ENCODE peak calls at places on chromosomes 5 and 9, in six cellular contexts. O is NB4, X is K562, B is HepG2, N is GM12878, J is endothelial cell of umbilical vein. C is an unnamed sample.

GRCh38 chr5:91225848-91226686 is 157.1 kb downstream of the ARRDC3 start:
- DNase-seq in O (no peak), N (peak; percentile 8), X (no peak), J (no peak), B (peak; percentile 24), C (peak; percentile 59)

GRCh38 chr9:121316852-121317373 is 49.0 kb downstream of the GSN start:
- DNase-seq in X (no peak), B (no peak), N (no peak), O (no peak), J (no peak), C (no peak)

GRCh38 chr5:74063821-74064598 is 438.0 kb downstream of the ARHGEF28 start:
- DNase-seq in O (peak; percentile 7), X (no peak), B (peak; percentile 14), N (no peak), J (peak; percentile 26), C (peak; percentile 4)

GRCh38 chr5:88875609-88876234 is 7.3 kb downstream of the MEF2C start:
- DNase-seq in N (no peak), J (peak; percentile 62), B (no peak), X (no peak), O (no peak), C (no peak)

GRCh38 chr5:1294839-1295649 is at the start of gene TERT:
- DNase-seq in B (no peak), N (no peak), X (peak; percentile 90), J (no peak), O (peak; percentile 89), C (peak; percentile 63)

GRCh38 chr5:111735829-111736228 is 21.2 kb downstream of the NREP start:
- DNase-seq in J (no peak), X (no peak), B (no peak), N (no peak), O (peak; percentile 28), C (no peak)

GRCh38 chr5:1815071-1815786 is 14.0 kb downstream of the NDUFS6 start:
- DNase-seq in J (no peak), B (no peak), X (no peak), N (no peak), O (no peak), C (no peak)

GRCh38 chr5:177099422-177100093 is 12.8 kb downstream of the FGFR4 start:
- DNase-seq in O (no peak), J (no peak), X (peak; percentile 45), B (no peak), N (no peak), C (no peak)

GRCh38 chr5:3428355-3428754 is 167.3 kb upstream of the IRX1 start:
- DNase-seq in B (no peak), J (no peak), O (no peak), X (no peak), N (no peak), C (no peak)

GRCh38 chr5:139711852-139712171 is 63.7 kb downstream of the CXXC5 start:
- DNase-seq in O (peak; percentile 67), N (no peak), B (no peak), J (no peak), X (no peak), C (no peak)

GRCh38 chr9:19208653-19209052 is 21.8 kb upstream of the DENND4C start:
- DNase-seq in J (no peak), O (no peak), X (no peak), N (no peak), B (no peak), C (no peak)

GRCh38 chr5:44440186-44440585 is 51.0 kb upstream of the FGF10 start:
- DNase-seq in O (no peak), N (no peak), X (no peak), J (no peak), B (no peak), C (no peak)

GRCh38 chr5:105952875-105953274 is 1717.9 kb downstream of the EFNA5 start:
- DNase-seq in X (no peak), N (no peak), B (no peak), J (no peak), O (no peak), C (no peak)

GRCh38 chr9:129671519-129671918 is 6.1 kb downstream of the PRRX2 start:
- DNase-seq in O (no peak), N (no peak), J (no peak), X (no peak), B (no peak), C (no peak)

GRCh38 chr5:56588636-56589485 is 226.5 kb upstream of the MAP3K1 start:
- DNase-seq in N (peak; percentile 78), O (peak; percentile 35), X (no peak), B (no peak), J (no peak), C (no peak)

GRCh38 chr9:105079457-105079856 is 151.5 kb upstream of the ABCA1 start:
- DNase-seq in J (no peak), B (no peak), X (no peak), N (no peak), O (no peak), C (no peak)

GRCh38 chr5:198941-199820 is 7.9 kb downstream of the LRRC14B start:
- DNase-seq in O (no peak), J (no peak), B (no peak), N (no peak), X (no peak), C (no peak)

GRCh38 chr5:174448041-174448440 is 276.3 kb upstream of the MSX2 start:
- DNase-seq in J (no peak), X (no peak), N (no peak), O (no peak), B (no peak), C (no peak)

GRCh38 chr5:168530751-168531150 is 1.6 kb downstream of the FBLL1 start:
- DNase-seq in B (no peak), O (no peak), N (no peak), X (no peak), J (no peak), C (no peak)

GRCh38 chr5:103919526-103919925 is 356.9 kb upstream of the NUDT12 start:
- DNase-seq in X (no peak), B (no peak), O (no peak), J (no peak), N (no peak), C (no peak)

GRCh38 chr9:128124873-128125574 is 2.5 kb downstream of the PTGES2 start:
- DNase-seq in N (peak; percentile 35), B (peak; percentile 57), J (peak; percentile 56), O (peak; percentile 79), X (no peak), C (peak; percentile 33)

GRCh38 chr9:7640205-7640604 is 159.4 kb downstream of the DMAC1 start:
- DNase-seq in N (no peak), O (no peak), J (no peak), X (no peak), B (no peak), C (no peak)

GRCh38 chr9:134955801-134956200 is 38.1 kb upstream of the FCN1 start:
- DNase-seq in N (no peak), J (no peak), O (no peak), X (no peak), B (no peak), C (no peak)

GRCh38 chr5:29550523-29550922 is 1643.0 kb upstream of the CDH6 start:
- DNase-seq in J (no peak), B (no peak), O (no peak), X (no peak), N (no peak), C (no peak)
- TF ChIP-seq MYC in J (no peak), B (no peak), O (no peak), X (no peak), N (no peak), C (no peak)

DNA sequence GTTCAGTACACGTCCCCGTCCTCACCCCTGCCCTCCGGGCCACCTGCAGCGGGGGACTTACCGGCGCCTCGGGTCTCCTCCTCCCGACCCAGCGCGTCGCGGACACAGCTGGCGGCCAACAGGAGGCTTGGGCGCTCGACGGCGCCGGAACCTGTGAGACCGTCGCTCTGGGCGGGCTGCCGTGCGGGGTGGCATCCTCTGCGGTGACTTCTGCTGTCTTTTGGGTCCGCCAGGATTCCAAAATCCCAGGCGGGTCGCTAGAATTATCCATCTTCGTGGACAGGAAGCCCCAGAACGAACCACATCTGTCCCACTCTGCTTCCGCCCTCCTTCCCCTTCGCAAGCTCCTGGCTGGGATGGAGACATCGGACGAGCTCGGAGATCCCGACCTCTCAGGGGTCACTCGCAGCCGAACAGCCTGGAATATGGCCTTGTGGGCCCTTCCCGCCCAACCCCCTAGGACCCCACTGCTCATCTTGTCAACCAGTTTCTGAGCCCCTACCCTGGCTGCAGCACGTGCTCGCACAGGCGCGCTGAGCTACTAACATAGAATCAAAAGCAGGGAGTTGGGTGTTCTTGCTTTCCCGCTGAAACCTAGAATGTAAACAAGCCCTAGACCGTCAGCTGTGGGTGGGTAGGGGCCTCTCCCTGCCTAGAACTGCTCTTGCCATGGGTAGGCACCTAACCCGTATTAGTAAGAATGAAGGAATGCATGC is 947 bp upstream of the MARCHF3 start:
- DNase-seq in B (no peak), N (no peak), X (peak; percentile 40), O (peak; percentile 47), J (no peak), C (peak; percentile 5)
- TF ChIP-seq MYC in B (no peak), N (no peak), X (no peak), O (no peak), J (no peak), C (no peak)

GRCh38 chr9:119179701-119180100 is 189.5 kb downstream of the BRINP1 start:
- DNase-seq in J (no peak), B (no peak), N (no peak), X (no peak), O (no peak), C (no peak)
- TF ChIP-seq MYC in J (no peak), B (no peak), N (no peak), X (no peak), O (no peak), C (no peak)

GRCh38 chr9:37776328-37776727 is 8.5 kb downstream of the EXOSC3 start:
- DNase-seq in O (no peak), X (no peak), J (no peak), N (no peak), B (no peak), C (no peak)

GRCh38 chr9:37769995-37770394 is 14.9 kb downstream of the EXOSC3 start:
- DNase-seq in O (no peak), N (no peak), B (no peak), X (no peak), J (no peak), C (no peak)

GRCh38 chr9:37778534-37778933 is 6.3 kb downstream of the EXOSC3 start:
- DNase-seq in J (no peak), N (no peak), X (no peak), B (no peak), O (no peak), C (no peak)

DNA sequence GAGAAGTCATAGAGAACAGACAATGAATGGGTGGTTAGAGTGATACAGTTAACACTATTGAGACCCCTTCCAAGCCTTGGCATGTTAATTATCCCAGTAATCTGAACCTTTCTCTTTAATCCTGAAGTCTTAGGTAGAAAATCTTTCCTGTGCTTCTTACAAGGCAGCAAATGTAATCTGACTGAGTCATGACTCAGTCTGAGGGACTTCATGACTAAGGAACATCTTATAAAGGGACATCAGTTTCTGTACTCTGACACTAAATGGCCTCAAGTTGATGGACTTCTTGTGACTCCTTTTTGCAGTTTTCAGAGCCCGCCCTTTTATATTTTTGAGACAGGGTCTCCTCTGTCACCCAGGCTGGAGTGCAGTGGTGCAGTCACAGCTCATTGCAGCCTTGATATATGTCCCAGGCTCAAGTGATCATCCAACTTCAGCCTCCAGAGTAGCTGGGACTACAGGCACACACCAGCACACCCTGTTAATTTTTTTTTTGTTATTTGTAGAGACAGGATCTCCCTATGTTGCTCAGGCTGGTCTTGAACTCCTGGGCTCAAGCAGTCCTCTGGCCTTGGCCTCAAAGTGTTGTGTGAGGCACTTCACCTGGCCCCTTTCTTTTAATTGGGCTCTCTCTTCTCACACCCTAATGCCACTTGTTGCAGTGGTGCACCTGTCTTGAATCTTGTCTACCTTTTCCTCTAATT is 9.5 kb downstream of the EXOSC3 start:
- DNase-seq in N (no peak), J (no peak), B (no peak), X (no peak), O (no peak), C (no peak)
- TF ChIP-seq MYC in N (no peak), J (no peak), B (no peak), X (no peak), O (no peak), C (no peak)

C was measured in A549.